ENCODE peak calls at places on chromosomes 2 and 18, in eight cellular contexts. Y is body of pancreas, U is right lobe of liver, Z is cardiac muscle cell, G is breast epithelium, A is GM12878, C is transverse colon, I is ovary. T is an unnamed sample.

GRCh38 chr2:241865957-241866858 is 3.3 kb upstream of the RTP5 start:
- DNase-seq in I (no peak), C (no peak), U (no peak), A (no peak), G (no peak), Y (no peak), Z (peak; percentile 40), T (no peak)

GRCh38 chr2:103289101-103289725 is 527.4 kb downstream of the TMEM182 start:
- DNase-seq in U (no peak), C (no peak), Z (peak; percentile 4), Y (no peak), I (no peak), G (no peak), A (no peak), T (no peak)

GRCh38 chr2:170361359-170361936 is 183.5 kb downstream of the MYO3B start:
- DNase-seq in Y (peak; percentile 60), Z (peak; percentile 69), G (no peak), I (no peak), C (peak; percentile 38), U (no peak), A (peak; percentile 26), T (no peak)

GRCh38 chr2:198930170-198930569 is 527.6 kb downstream of the SATB2 start:
- DNase-seq in U (no peak), Y (no peak), G (no peak), C (no peak), Z (no peak), I (no peak), A (no peak), T (peak; percentile 24)

GRCh38 chr2:41197781-41198180 is 745.9 kb upstream of the SLC8A1 start:
- DNase-seq in Z (peak; percentile 18), C (no peak), I (no peak), G (no peak), Y (no peak), A (no peak), U (no peak), T (no peak)

GRCh38 chr2:157480182-157480961 is 36.5 kb upstream of the CYTIP start:
- DNase-seq in G (no peak), A (no peak), C (peak; percentile 21), Z (peak; percentile 75), Y (peak; percentile 62), I (no peak), U (peak; percentile 89), T (peak; percentile 73)

GRCh38 chr2:122528061-122528460 is 772.6 kb downstream of the TSN start:
- DNase-seq in C (no peak), I (no peak), Z (peak; percentile 91), U (no peak), G (no peak), A (no peak), Y (no peak), T (no peak)

GRCh38 chr2:43124667-43125057 is 101.7 kb downstream of the ZFP36L2 start:
- DNase-seq in G (no peak), U (no peak), I (no peak), C (no peak), A (no peak), Z (no peak), Y (no peak), T (no peak)

GRCh38 chr2:226652388-226652787 is 147.2 kb downstream of the IRS1 start:
- DNase-seq in U (no peak), G (no peak), C (no peak), I (no peak), Y (no peak), A (no peak), Z (peak; percentile 87), T (peak; percentile 80)

GRCh38 chr18:26458526-26459232 is 89.7 kb downstream of the KCTD1 start:
- DNase-seq in G (peak; percentile 26), Z (peak; percentile 63), A (peak; percentile 70), Y (no peak), C (no peak), U (no peak), I (no peak), T (no peak)

GRCh38 chr2:162050513-162050961 is 23.5 kb downstream of the DPP4 start:
- DNase-seq in C (no peak), Y (no peak), G (no peak), A (no peak), Z (no peak), U (no peak), I (no peak), T (peak; percentile 86)

GRCh38 chr2:73983322-73984202 is 1.1 kb upstream of the TET3 start:
- DNase-seq in U (peak; percentile 90), Y (peak; percentile 97), A (no peak), Z (no peak), I (no peak), C (peak; percentile 95), G (peak; percentile 97), T (peak; percentile 98)

GRCh38 chr2:157922341-157922740 is 46.2 kb upstream of the ACVR1 start:
- DNase-seq in I (no peak), A (no peak), U (no peak), Z (no peak), C (no peak), G (no peak), Y (no peak), T (no peak)

GRCh38 chr2:1730047-1730937 is 14.0 kb downstream of the PXDN start:
- DNase-seq in G (peak; percentile 17), Z (peak; percentile 86), I (peak; percentile 31), U (peak; percentile 49), A (no peak), Y (no peak), C (peak; percentile 31), T (no peak)

GRCh38 chr18:23580677-23581367 is 5.5 kb downstream of the NPC1 start:
- DNase-seq in C (peak; percentile 51), A (no peak), Y (no peak), I (no peak), G (no peak), U (no peak), Z (no peak), T (peak; percentile 34)

GRCh38 chr18:78642561-78643398 is 336.8 kb upstream of the SALL3 start:
- DNase-seq in A (no peak), G (no peak), Z (no peak), C (no peak), Y (no peak), I (no peak), U (no peak), T (no peak)

GRCh38 chr18:78643981-78644380 is 335.6 kb upstream of the SALL3 start:
- DNase-seq in A (no peak), C (no peak), Z (no peak), Y (no peak), I (no peak), U (no peak), G (no peak), T (no peak)

GRCh38 chr18:78640596-78640995 is 339.0 kb upstream of the SALL3 start:
- DNase-seq in Y (no peak), A (no peak), I (no peak), C (no peak), U (no peak), Z (no peak), G (no peak), T (no peak)

GRCh38 chr18:78639597-78639950 is 340.0 kb upstream of the SALL3 start:
- DNase-seq in C (no peak), A (no peak), U (no peak), Y (no peak), Z (no peak), I (no peak), G (no peak), T (no peak)

GRCh38 chr18:78641689-78642231 is 337.9 kb upstream of the SALL3 start:
- DNase-seq in Y (no peak), A (no peak), C (no peak), G (no peak), I (no peak), U (no peak), Z (no peak), T (no peak)
- H3K9me3 ChIP-seq in Y (no peaks in the 10 kb centered on the region), A (no peaks in the 10 kb centered on the region), C (no peaks in the 10 kb centered on the region), G (peaks cover 4% of the 10 kb centered on the region), I (no peaks in the 10 kb centered on the region), U (no peaks in the 10 kb centered on the region), Z (no peaks in the 10 kb centered on the region), T (no peaks in the 10 kb centered on the region)

GRCh38 chr2:63632382-63632781 is 43.6 kb downstream of the MDH1 start:
- DNase-seq in Z (no peak), Y (no peak), I (no peak), A (no peak), C (no peak), U (no peak), G (no peak), T (no peak)

GRCh38 chr2:63627866-63628265 is 39.1 kb downstream of the MDH1 start:
- DNase-seq in G (no peak), Z (no peak), C (no peak), I (no peak), Y (no peak), A (no peak), U (no peak), T (no peak)

GRCh38 chr2:63628543-63628942 is 39.8 kb downstream of the MDH1 start:
- DNase-seq in U (no peak), C (no peak), A (no peak), I (no peak), G (no peak), Y (no peak), Z (no peak), T (no peak)

DNA sequence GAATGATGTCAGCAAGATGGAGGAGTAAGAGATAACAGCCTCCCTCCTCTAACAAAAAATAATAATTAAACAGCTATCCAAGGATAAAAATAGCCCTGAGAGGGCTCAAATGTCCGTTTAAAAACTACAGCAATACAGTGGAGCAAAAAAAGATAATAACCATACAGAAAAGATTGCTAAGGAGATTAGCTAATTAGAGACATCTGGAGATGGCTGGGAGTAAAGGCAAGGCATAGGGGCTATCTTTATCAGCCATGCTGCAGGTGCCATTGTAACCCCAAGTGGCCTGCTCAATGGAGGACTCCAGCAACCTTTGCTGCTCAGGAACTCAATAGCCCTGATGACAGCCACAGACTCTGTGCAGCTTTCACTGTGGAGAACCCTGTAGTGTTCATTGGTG is 42.7 kb downstream of the MDH1 start:
- DNase-seq in A (no peak), Y (no peak), G (no peak), Z (no peak), I (no peak), C (no peak), U (no peak), T (no peak)
- H3K27me3 ChIP-seq in A (no peaks in the 10 kb centered on the region), Y (no peaks in the 10 kb centered on the region), G (no peaks in the 10 kb centered on the region), Z (no peaks in the 10 kb centered on the region), I (no peaks in the 10 kb centered on the region), C (no peaks in the 10 kb centered on the region), U (no peaks in the 10 kb centered on the region), T (no peaks in the 10 kb centered on the region)

DNA sequence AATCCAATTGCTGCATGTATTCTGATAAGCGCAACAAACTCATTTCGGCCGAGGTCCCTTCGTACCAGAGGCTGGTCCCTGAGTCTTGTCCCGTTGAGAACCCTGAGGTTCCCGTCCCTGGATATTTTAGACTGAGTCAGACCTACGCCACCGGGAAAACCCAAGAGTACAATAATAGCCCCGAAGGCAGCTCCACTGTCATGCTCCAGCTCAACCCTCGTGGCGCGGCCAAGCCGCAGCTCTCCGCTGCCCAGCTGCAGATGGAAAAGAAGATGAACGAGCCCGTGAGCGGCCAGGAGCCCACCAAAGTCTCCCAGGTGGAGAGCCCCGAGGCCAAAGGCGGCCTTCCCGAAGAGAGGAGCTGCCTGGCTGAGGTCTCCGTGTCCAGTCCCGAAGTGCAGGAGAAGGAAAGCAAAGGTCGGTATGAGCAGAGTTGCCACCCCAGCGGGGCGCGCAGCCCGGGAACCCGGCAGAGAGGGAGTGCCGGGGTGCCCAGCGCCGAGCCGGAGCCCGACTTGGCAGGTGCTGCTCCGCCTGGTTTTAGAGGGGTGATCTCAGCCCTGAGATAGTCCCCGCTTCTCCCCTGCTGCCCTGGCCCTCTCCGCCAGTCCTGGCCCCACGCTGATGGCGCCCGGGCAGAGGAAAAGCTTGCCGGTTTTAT is 714 bp downstream of the HOXD10 start:
- DNase-seq in G (no peak), I (no peak), Y (no peak), A (no peak), Z (no peak), C (no peak), U (no peak), T (no peak)
- H3K9me3 ChIP-seq in G (no peaks in the 10 kb centered on the region), I (no peaks in the 10 kb centered on the region), Y (no peaks in the 10 kb centered on the region), A (peaks cover 1% of the 10 kb centered on the region), Z (no peaks in the 10 kb centered on the region), C (no peaks in the 10 kb centered on the region), U (no peaks in the 10 kb centered on the region), T (no peaks in the 10 kb centered on the region)

GRCh38 chr2:8031370-8031769 is 650.5 kb upstream of the ID2 start:
- DNase-seq in Z (no peak), A (no peak), I (no peak), C (no peak), Y (no peak), G (no peak), U (no peak), T (no peak)
- H3K27me3 ChIP-seq in Z (no peaks in the 10 kb centered on the region), A (no peaks in the 10 kb centered on the region), I (no peaks in the 10 kb centered on the region), C (no peaks in the 10 kb centered on the region), Y (no peaks in the 10 kb centered on the region), G (no peaks in the 10 kb centered on the region), U (no peaks in the 10 kb centered on the region), T (no peaks in the 10 kb centered on the region)

T was measured in small intestine.